ENCODE peak calls at places on chromosomes 2 and 18, in eight cellular contexts. One of them, this sample, is unnamed.

GRCh38 chr2:237998530-237998929 is 31.7 kb downstream of the UBE2F start:
- DNase-seq in HCT116: no peak
- DNase-seq in GM12891: no peak
- DNase-seq in stomach: no peak
- DNase-seq in NB4: no peak
- DNase-seq in IMR-90: peak
- DNase-seq in lower leg skin: no peak
- DNase-seq in adrenal gland: peak
- DNase-seq in this sample: no peak

GRCh38 chr2:176419591-176420071 is 150.4 kb downstream of the MTX2 start:
- DNase-seq in HCT116: no peak
- DNase-seq in GM12891: no peak
- DNase-seq in stomach: no peak
- DNase-seq in NB4: no peak
- DNase-seq in IMR-90: peak
- DNase-seq in lower leg skin: no peak
- DNase-seq in adrenal gland: no peak
- DNase-seq in this sample: no peak

GRCh38 chr2:147451902-147452515 is 392.8 kb upstream of the ACVR2A start:
- DNase-seq in HCT116: no peak
- DNase-seq in GM12891: no peak
- DNase-seq in stomach: no peak
- DNase-seq in NB4: no peak
- DNase-seq in IMR-90: no peak
- DNase-seq in lower leg skin: no peak
- DNase-seq in adrenal gland: no peak
- DNase-seq in this sample: no peak

GRCh38 chr2:168699834-168700417 is 102.5 kb upstream of the NOSTRIN start:
- DNase-seq in HCT116: no peak
- DNase-seq in GM12891: no peak
- DNase-seq in stomach: peak
- DNase-seq in NB4: no peak
- DNase-seq in IMR-90: peak
- DNase-seq in lower leg skin: peak
- DNase-seq in adrenal gland: peak
- DNase-seq in this sample: peak

GRCh38 chr2:242035858-242036652 is 166.5 kb downstream of the RTP5 start:
- DNase-seq in HCT116: no peak
- DNase-seq in GM12891: no peak
- DNase-seq in stomach: peak
- DNase-seq in NB4: no peak
- DNase-seq in IMR-90: no peak
- DNase-seq in lower leg skin: no peak
- DNase-seq in adrenal gland: no peak
- DNase-seq in this sample: no peak

GRCh38 chr18:61896767-61897166 is 4.0 kb upstream of the RNF152 start:
- DNase-seq in HCT116: no peak
- DNase-seq in GM12891: no peak
- DNase-seq in stomach: no peak
- DNase-seq in NB4: no peak
- DNase-seq in IMR-90: peak
- DNase-seq in lower leg skin: peak
- DNase-seq in adrenal gland: peak
- DNase-seq in this sample: peak

GRCh38 chr2:46002507-46002883 is 294.7 kb upstream of the EPAS1 start:
- DNase-seq in HCT116: no peak
- DNase-seq in GM12891: no peak
- DNase-seq in stomach: no peak
- DNase-seq in NB4: no peak
- DNase-seq in IMR-90: peak
- DNase-seq in lower leg skin: no peak
- DNase-seq in adrenal gland: no peak
- DNase-seq in this sample: no peak

GRCh38 chr2:151063271-151063670 is 198.4 kb downstream of the RBM43 start:
- DNase-seq in HCT116: no peak
- DNase-seq in GM12891: no peak
- DNase-seq in stomach: no peak
- DNase-seq in NB4: no peak
- DNase-seq in IMR-90: peak
- DNase-seq in lower leg skin: no peak
- DNase-seq in adrenal gland: no peak
- DNase-seq in this sample: no peak

GRCh38 chr18:59669872-59670657 is 27.2 kb downstream of the CCBE1 start:
- DNase-seq in HCT116: no peak
- DNase-seq in GM12891: no peak
- DNase-seq in stomach: no peak
- DNase-seq in NB4: no peak
- DNase-seq in IMR-90: peak
- DNase-seq in lower leg skin: peak
- DNase-seq in adrenal gland: no peak
- DNase-seq in this sample: no peak

GRCh38 chr18:45171575-45172225 is 443.6 kb upstream of the SLC14A2 start:
- DNase-seq in HCT116: no peak
- DNase-seq in GM12891: no peak
- DNase-seq in stomach: no peak
- DNase-seq in NB4: no peak
- DNase-seq in IMR-90: no peak
- DNase-seq in lower leg skin: peak
- DNase-seq in adrenal gland: no peak
- DNase-seq in this sample: peak

GRCh38 chr2:156334496-156335478 is 2.3 kb upstream of the NR4A2 start:
- DNase-seq in HCT116: peak
- DNase-seq in GM12891: no peak
- DNase-seq in stomach: peak
- DNase-seq in NB4: no peak
- DNase-seq in IMR-90: peak
- DNase-seq in lower leg skin: peak
- DNase-seq in adrenal gland: peak
- DNase-seq in this sample: peak
- TF ChIP-seq POLR2A in HCT116: peak
- TF ChIP-seq POLR2A in GM12891: no peak
- TF ChIP-seq POLR2A in stomach: peak
- TF ChIP-seq POLR2A in NB4: no peak
- TF ChIP-seq POLR2A in IMR-90: peak
- TF ChIP-seq POLR2A in lower leg skin: peak
- TF ChIP-seq POLR2A in adrenal gland: peak
- TF ChIP-seq POLR2A in this sample: peak

DNA sequence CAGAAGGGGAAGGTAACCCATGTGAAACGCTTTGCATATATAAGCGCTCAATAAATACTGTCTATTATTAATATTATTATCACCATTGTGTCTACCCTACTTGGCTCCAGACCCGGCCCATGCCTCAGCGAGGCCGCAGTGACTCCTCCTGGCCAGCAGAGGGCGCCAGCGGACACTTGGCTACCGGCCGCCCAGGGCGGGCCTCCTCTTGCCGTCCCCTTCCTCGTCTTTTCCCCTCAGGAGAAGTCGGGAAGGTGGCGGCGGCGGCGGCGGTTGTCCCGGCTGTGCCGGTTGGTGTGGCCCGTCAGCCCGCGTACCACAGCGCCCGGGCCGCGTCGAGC is at the start of gene AGFG1:
- DNase-seq in HCT116: peak
- DNase-seq in GM12891: peak
- DNase-seq in stomach: peak
- DNase-seq in NB4: peak
- DNase-seq in IMR-90: peak
- DNase-seq in lower leg skin: peak
- DNase-seq in adrenal gland: peak
- DNase-seq in this sample: peak
- TF ChIP-seq POLR2A in HCT116: no peak
- TF ChIP-seq POLR2A in GM12891: no peak
- TF ChIP-seq POLR2A in stomach: no peak
- TF ChIP-seq POLR2A in NB4: peak
- TF ChIP-seq POLR2A in IMR-90: peak
- TF ChIP-seq POLR2A in lower leg skin: no peak
- TF ChIP-seq POLR2A in adrenal gland: peak
- TF ChIP-seq POLR2A in this sample: peak

GRCh38 chr2:73112913-73113633 is at the start of gene RAB11FIP5:
- DNase-seq in HCT116: peak
- DNase-seq in GM12891: peak
- DNase-seq in stomach: peak
- DNase-seq in NB4: peak
- DNase-seq in IMR-90: peak
- DNase-seq in lower leg skin: peak
- DNase-seq in adrenal gland: peak
- DNase-seq in this sample: peak
- TF ChIP-seq POLR2A in HCT116: no peak
- TF ChIP-seq POLR2A in GM12891: no peak
- TF ChIP-seq POLR2A in stomach: no peak
- TF ChIP-seq POLR2A in NB4: no peak
- TF ChIP-seq POLR2A in IMR-90: peak
- TF ChIP-seq POLR2A in lower leg skin: no peak
- TF ChIP-seq POLR2A in adrenal gland: no peak
- TF ChIP-seq POLR2A in this sample: peak

DNA sequence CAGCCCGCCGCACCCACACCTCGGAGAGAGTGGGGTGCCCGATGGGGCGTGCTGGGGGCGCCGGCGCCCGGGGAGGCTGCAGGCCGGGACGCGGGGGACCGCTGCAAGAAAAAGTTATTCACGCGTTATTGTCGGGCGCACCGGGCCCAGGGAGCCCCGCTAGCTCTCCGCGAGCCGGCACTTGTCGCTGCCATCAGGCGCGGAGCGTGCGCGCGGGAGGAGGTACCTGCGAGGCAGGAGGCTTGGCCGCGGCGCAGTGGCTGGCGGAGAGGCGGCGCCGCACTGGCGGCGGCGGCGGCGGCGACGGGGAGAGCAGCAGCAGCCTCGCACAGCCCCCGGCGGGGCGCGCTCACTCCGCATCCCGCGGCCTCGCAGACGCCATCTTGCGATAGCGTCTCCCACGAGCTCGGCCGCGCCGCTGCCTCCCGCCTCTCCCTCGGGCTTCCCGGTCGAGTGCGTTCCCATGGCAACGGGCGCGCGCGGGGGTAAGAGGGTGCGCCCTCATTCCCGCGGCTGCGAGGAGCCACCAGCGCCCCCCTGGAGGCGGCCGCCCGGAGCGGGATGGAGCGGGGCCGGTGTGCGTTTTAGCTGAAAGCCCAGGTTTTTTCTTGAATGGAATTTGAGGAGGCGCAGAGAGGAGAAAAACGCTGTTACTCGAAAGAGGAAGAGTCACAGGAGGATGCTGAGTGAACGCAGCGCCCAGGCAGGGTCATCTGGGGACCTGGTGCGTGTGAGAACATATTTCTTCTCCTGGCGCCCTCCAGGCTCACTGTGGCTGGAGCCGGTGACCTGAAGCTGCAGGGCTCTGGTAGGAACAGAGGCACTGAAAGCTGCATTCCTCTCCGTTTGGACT is at the start of gene CHN1:
- DNase-seq in HCT116: no peak
- DNase-seq in GM12891: peak
- DNase-seq in stomach: peak
- DNase-seq in NB4: peak
- DNase-seq in IMR-90: peak
- DNase-seq in lower leg skin: no peak
- DNase-seq in adrenal gland: peak
- DNase-seq in this sample: peak
- TF ChIP-seq POLR2A in HCT116: no peak
- TF ChIP-seq POLR2A in GM12891: no peak
- TF ChIP-seq POLR2A in stomach: no peak
- TF ChIP-seq POLR2A in NB4: no peak
- TF ChIP-seq POLR2A in IMR-90: no peak
- TF ChIP-seq POLR2A in lower leg skin: no peak
- TF ChIP-seq POLR2A in adrenal gland: peak
- TF ChIP-seq POLR2A in this sample: no peak

DNA sequence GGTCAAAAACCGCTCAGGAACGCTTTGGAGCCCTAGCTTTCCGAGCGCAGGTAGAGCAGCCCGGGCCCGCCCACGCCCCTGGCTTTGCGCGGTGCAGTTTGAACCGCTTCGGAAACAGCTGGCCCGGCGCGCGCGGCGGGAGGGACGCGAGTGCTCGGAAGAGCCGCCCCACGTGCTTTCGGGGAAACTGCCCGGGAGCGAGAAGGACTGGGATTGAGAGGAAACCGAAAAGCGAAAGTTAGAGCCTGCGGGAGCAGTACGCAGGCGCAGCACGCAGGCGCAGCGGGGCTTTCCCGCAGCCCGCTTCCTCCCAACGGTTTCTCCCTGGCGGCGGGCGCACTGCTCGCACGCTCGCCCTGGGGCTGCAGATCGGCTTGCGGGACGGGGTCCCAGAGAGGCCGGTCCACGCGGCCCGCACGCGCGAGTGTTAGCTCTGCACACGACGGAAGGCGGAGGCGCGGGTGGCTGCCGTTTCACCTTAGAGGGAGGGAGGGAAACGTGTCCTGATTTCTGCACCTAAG is 6.3 kb upstream of the STAT1 start:
- DNase-seq in HCT116: peak
- DNase-seq in GM12891: peak
- DNase-seq in stomach: peak
- DNase-seq in NB4: peak
- DNase-seq in IMR-90: peak
- DNase-seq in lower leg skin: peak
- DNase-seq in adrenal gland: peak
- DNase-seq in this sample: peak
- TF ChIP-seq POLR2A in HCT116: peak
- TF ChIP-seq POLR2A in GM12891: peak
- TF ChIP-seq POLR2A in stomach: no peak
- TF ChIP-seq POLR2A in NB4: peak
- TF ChIP-seq POLR2A in IMR-90: peak
- TF ChIP-seq POLR2A in lower leg skin: no peak
- TF ChIP-seq POLR2A in adrenal gland: peak
- TF ChIP-seq POLR2A in this sample: peak

GRCh38 chr2:120805590-120805989 is 69.9 kb downstream of the GLI2 start:
- DNase-seq in HCT116: no peak
- DNase-seq in GM12891: no peak
- DNase-seq in stomach: no peak
- DNase-seq in NB4: no peak
- DNase-seq in IMR-90: no peak
- DNase-seq in lower leg skin: no peak
- DNase-seq in adrenal gland: no peak
- DNase-seq in this sample: no peak
- TF ChIP-seq POLR2A in HCT116: no peak
- TF ChIP-seq POLR2A in GM12891: no peak
- TF ChIP-seq POLR2A in stomach: no peak
- TF ChIP-seq POLR2A in NB4: no peak
- TF ChIP-seq POLR2A in IMR-90: no peak
- TF ChIP-seq POLR2A in lower leg skin: no peak
- TF ChIP-seq POLR2A in adrenal gland: no peak
- TF ChIP-seq POLR2A in this sample: no peak

DNA sequence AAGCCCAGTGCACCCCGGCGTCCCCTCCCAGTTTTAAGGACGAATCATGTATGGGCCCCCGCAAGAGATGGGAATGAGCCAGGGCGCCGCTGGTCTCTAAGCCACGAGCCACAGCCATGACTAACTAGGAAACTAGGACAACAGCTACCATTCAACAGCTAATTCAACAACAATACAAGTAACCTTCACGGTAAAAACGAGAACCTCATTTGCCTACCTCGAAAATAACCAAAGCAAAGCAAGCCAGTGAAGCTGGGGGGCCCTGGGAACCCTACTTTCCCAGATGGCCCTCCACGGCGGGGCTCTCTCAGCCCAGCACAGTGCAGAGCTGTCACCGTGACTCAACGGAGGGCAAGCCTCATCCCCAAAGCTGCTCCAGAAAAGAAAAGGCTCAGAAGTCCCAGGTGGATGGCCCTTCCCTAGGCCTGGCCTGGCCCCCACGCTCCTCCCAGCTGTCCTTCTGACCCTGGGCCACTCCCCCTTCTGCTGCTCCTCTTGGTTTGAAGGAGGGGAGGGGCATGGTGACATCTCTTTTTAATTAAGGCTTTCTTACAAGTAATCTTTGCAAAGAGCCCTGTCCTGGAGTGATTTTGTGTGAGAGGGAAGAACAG is 126.3 kb downstream of the HDAC4 start:
- DNase-seq in HCT116: peak
- DNase-seq in GM12891: no peak
- DNase-seq in stomach: peak
- DNase-seq in NB4: peak
- DNase-seq in IMR-90: peak
- DNase-seq in lower leg skin: peak
- DNase-seq in adrenal gland: peak
- DNase-seq in this sample: peak
- TF ChIP-seq POLR2A in HCT116: no peak
- TF ChIP-seq POLR2A in GM12891: no peak
- TF ChIP-seq POLR2A in stomach: no peak
- TF ChIP-seq POLR2A in NB4: no peak
- TF ChIP-seq POLR2A in IMR-90: no peak
- TF ChIP-seq POLR2A in lower leg skin: no peak
- TF ChIP-seq POLR2A in adrenal gland: no peak
- TF ChIP-seq POLR2A in this sample: no peak